ENCODE peak calls at places on chromosome 12, in nine cellular contexts. G is heart right ventricle; R is CD8-positive, alpha-beta T cell; X is right atrium auricular region; A is lower lobe of right lung; Q is transverse colon; B is Panc1; N is K562; O is right lobe of liver. I is an unnamed sample.

GRCh38 chr12:104555650-104556049 is 98.9 kb downstream of the CHST11 start:
- DNase-seq in B (no peak), A (no peak), N (no peak), O (no peak), G (no peak), X (no peak), Q (no peak), R (no peak), I (no peak)

GRCh38 chr12:66697404-66697803 is 18.5 kb upstream of the GRIP1 start:
- DNase-seq in G (no peak), A (no peak), R (no peak), N (no peak), X (no peak), O (no peak), Q (no peak), B (no peak), I (no peak)

GRCh38 chr12:108091351-108091750 is 37.7 kb upstream of the WSCD2 start:
- DNase-seq in N (no peak), A (no peak), R (no peak), B (no peak), O (no peak), Q (no peak), G (no peak), X (no peak), I (no peak)

GRCh38 chr12:25491396-25491948 is 61.6 kb downstream of the LMNTD1 start:
- DNase-seq in A (no peak), G (no peak), Q (no peak), X (no peak), R (no peak), O (no peak), N (no peak), B (no peak), I (no peak)

GRCh38 chr12:7142057-7142644 is 12.0 kb downstream of the CLSTN3 start:
- DNase-seq in N (peak), A (peak), R (peak), O (no peak), Q (peak), B (peak), G (no peak), X (no peak), I (no peak)

GRCh38 chr12:47867496-47867941 is 37.3 kb downstream of the VDR start:
- DNase-seq in R (no peak), O (no peak), N (peak), Q (no peak), X (peak), G (no peak), A (no peak), B (no peak), I (peak)

GRCh38 chr12:126108247-126108646 is 1043.0 kb downstream of the AACS start:
- DNase-seq in B (no peak), G (no peak), N (no peak), A (no peak), R (no peak), X (no peak), O (no peak), Q (no peak), I (no peak)

GRCh38 chr12:104870797-104871196 is 87.3 kb downstream of the SLC41A2 start:
- DNase-seq in X (no peak), N (no peak), G (no peak), Q (no peak), O (no peak), R (no peak), B (no peak), A (no peak), I (no peak)

GRCh38 chr12:53381739-53382630 is 2.0 kb downstream of the SP1 start:
- DNase-seq in G (peak), X (peak), N (peak), O (no peak), B (no peak), R (no peak), A (peak), Q (peak), I (peak)

GRCh38 chr12:24853588-24853987 is 95.3 kb downstream of the BCAT1 start:
- DNase-seq in A (no peak), N (no peak), B (no peak), X (no peak), G (no peak), R (no peak), O (no peak), Q (no peak), I (no peak)

DNA sequence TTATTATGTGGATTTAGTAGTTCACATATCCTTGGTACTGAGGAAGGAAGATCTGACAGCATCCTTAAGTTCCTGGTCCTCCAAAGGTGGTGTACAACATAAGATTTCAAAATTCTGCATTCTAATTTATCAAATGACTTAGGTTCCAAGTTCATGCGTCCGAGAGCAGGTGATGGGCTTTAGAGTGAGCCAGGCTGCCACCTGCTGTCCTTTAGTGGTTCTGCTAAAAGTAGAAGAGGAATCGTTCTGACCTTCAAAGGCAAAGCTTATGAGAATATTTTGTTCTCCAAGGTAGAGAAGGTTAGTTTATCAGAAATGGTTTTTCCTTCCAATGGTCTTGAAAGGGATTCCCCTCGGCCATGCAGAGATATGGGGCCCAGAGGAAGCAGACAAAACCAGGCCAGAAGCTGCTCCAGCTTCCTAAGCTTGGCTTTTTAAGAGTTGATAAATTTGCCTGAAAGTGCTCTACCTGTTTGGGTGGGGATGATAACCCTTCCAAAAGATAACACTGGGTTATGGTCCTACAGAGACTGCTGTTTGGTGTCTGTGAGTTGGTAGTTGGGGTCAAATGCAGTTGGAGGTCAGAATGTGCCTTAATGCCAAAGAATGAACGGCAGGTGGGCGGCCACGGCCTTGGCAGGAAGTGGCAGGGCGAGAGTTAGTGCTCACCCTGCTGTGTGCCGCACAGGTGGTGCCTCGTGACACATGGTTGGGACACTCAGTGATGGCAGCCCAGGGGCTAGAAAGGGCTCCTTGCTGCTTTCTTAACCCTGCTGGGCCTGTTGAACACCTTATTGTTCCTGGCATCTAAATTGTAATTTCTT is 29.0 kb upstream of the LRTM2 start:
- DNase-seq in B (no peak), N (peak), O (peak), A (peak), R (peak), G (peak), X (no peak), Q (peak), I (peak)
- H3K27ac ChIP-seq in B (no peak), N (no peak), O (no peak), A (no peak), R (no peak), G (no peak), X (no peak), Q (no peak), I (no peak)

GRCh38 chr12:128810182-128811127 is 13.3 kb downstream of the SLC15A4 start:
- DNase-seq in X (peak), R (no peak), N (no peak), O (no peak), Q (peak), G (peak), B (no peak), A (no peak), I (peak)
- H3K4me3 ChIP-seq in X (peak), R (no peak), N (no peak), O (no peak), Q (no peak), G (peak), B (no peak), A (no peak), I (no peak)

GRCh38 chr12:111942557-111942956 is 70.4 kb downstream of the TMEM116 start:
- DNase-seq in B (no peak), R (no peak), G (no peak), N (no peak), Q (peak), A (no peak), X (no peak), O (no peak), I (no peak)
- H3K27ac ChIP-seq in B (no peak), R (no peak), G (no peak), N (no peak), Q (no peak), A (no peak), X (no peak), O (no peak), I (no peak)

GRCh38 chr12:55720894-55721444 is 776 bp downstream of the RDH5 start:
- DNase-seq in O (peak), X (peak), B (peak), A (peak), N (no peak), Q (peak), G (no peak), R (no peak), I (peak)
- H3K4me3 ChIP-seq in O (peak), X (no peak), B (no peak), A (no peak), N (no peak), Q (peak), G (no peak), R (no peak), I (no peak)

DNA sequence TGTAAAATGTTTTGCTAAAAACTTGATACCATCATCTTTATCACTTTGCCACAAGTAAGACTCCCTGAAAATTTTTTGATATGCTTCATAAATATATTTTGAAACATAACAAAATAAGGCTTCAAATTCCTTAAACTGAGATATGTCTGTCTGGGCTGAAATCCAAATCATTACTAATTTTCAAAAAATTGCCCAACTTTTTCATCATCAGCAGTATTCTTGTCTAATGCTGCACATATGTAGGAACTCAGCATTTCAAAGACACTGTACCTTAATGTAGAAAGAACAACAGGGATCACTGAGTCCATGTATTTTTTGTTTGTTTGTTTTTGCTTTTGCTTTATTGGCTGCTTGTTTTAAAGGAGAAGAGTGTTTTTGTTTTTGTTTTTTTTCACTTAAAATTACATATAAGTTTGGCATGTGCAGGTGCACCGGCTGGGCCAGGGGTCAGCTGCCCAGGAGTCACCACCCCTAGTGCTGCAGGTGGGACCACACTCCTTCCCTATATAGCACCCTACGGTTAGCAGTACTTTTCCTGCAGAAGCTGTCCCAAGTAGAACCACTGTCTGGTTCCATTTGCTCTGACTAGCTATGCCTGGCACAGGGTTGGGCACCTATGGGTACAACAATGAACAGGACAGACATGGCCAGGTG is 231.2 kb downstream of the PIK3C2G start:
- DNase-seq in N (no peak), O (no peak), R (no peak), B (no peak), X (no peak), Q (no peak), G (no peak), A (no peak), I (no peak)
- H3K27ac ChIP-seq in N (no peak), O (no peak), R (no peak), B (no peak), X (no peak), Q (no peak), G (no peak), A (no peak), I (no peak)

GRCh38 chr12:51864701-51865469 is 16.4 kb upstream of the FIGNL2 start:
- DNase-seq in A (no peak), N (no peak), G (no peak), B (no peak), X (no peak), O (no peak), Q (no peak), R (no peak), I (peak)
- H3K4me3 ChIP-seq in A (peak), N (no peak), G (peak), B (no peak), X (peak), O (no peak), Q (no peak), R (no peak), I (no peak)

GRCh38 chr12:56517854-56518253 is 3.8 kb upstream of the RBMS2 start:
- DNase-seq in O (no peak), A (no peak), Q (no peak), N (no peak), X (no peak), R (no peak), G (no peak), B (no peak), I (no peak)

GRCh38 chr12:56521209-56521589 is 421 bp upstream of the RBMS2 start:
- DNase-seq in X (no peak), A (peak), Q (peak), G (peak), B (no peak), N (no peak), R (no peak), O (no peak), I (no peak)

GRCh38 chr12:56520025-56520810 is 1.4 kb upstream of the RBMS2 start:
- DNase-seq in N (no peak), A (no peak), B (no peak), Q (no peak), X (no peak), G (peak), R (no peak), O (no peak), I (no peak)

GRCh38 chr12:56521590-56522371 is at the start of gene RBMS2:
- DNase-seq in R (peak), A (peak), G (peak), X (peak), Q (peak), B (no peak), N (peak), O (peak), I (peak)

DNA sequence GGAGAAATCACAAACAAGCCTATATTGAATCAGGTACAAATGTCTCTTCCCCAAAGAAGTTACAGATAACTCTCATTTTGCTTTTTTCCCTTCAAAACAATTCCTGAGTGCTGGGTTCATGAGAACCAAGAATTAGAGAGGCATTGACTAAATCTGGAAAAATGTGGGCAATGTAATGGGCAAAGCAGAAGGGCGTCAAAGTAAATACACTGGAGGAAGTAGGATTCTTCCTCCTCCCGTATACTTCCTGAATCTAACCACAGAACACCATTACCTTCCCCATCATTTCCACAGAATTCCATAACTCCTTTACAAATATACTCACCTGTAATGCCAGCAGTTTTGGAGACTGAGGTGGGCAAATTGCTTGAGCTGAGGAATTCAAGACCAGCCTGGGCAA is 3.0 kb upstream of the RBMS2 start:
- DNase-seq in X (no peak), O (no peak), N (no peak), G (no peak), B (no peak), Q (no peak), A (no peak), R (no peak), I (no peak)
- H3K27ac ChIP-seq in X (peak), O (no peak), N (no peak), G (no peak), B (no peak), Q (no peak), A (peak), R (no peak), I (no peak)

DNA sequence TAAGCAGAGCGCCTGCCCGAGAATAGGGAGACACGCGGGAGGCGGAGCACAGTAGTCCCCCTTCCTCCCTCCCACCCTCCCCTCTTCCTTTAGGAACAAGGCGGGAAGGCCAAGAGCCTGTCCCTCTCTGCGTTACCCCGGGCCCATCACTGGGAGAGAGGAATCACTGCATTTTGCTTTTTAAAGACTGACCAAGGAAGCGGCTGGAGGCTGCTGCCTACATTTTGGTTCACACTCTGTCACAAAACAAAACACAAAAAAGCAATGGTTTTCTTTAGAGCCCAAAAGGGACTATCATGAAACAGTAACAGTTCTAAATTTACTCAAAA is 19.8 kb downstream of the STX2 start:
- DNase-seq in A (no peak), N (no peak), G (no peak), O (no peak), Q (no peak), X (no peak), R (no peak), B (no peak), I (no peak)
- H3K4me3 ChIP-seq in A (peak), N (no peak), G (peak), O (no peak), Q (no peak), X (peak), R (no peak), B (no peak), I (no peak)